ENCODE peak calls at places on chromosomes 2 and 18, in ten cellular contexts. J is GM12891, E is OCI-M1, V is keratinocyte, G is amniotic stem cell, D is 8988T, I is HS-5, Z is B cell, C is heart right ventricle, O is psoas muscle. B is an unnamed sample.

GRCh38 chr2:224083631-224084030 is 44.5 kb upstream of the SERPINE2 start:
- DNase-seq in J (no peak), E (no peak), V (no peak), G (no peak), D (no peak), I (no peak), Z (no peak), C (no peak), O (no peak), B (no peak)

GRCh38 chr2:9168851-9169250 is 37.8 kb upstream of the ASAP2 start:
- DNase-seq in J (no peak), E (peak; percentile 33), V (no peak), G (no peak), D (no peak), I (no peak), Z (no peak), C (no peak), O (no peak), B (no peak)

GRCh38 chr2:36556847-36557246 is 41.1 kb downstream of the FEZ2 start:
- DNase-seq in J (no peak), E (no peak), V (no peak), G (peak; percentile 50), D (no peak), I (no peak), Z (no peak), C (no peak), O (no peak), B (peak; percentile 74)

GRCh38 chr2:229852565-229852964 is 69.2 kb downstream of the TRIP12 start:
- DNase-seq in J (peak; percentile 23), E (peak; percentile 89), V (no peak), G (no peak), D (no peak), I (peak; percentile 44), Z (peak; percentile 17), C (no peak), O (no peak), B (peak; percentile 24)

GRCh38 chr2:176643711-176644110 is 374.5 kb downstream of the MTX2 start:
- DNase-seq in J (no peak), E (no peak), V (no peak), G (no peak), D (no peak), I (no peak), Z (no peak), C (no peak), O (no peak), B (no peak)

GRCh38 chr18:70182548-70182947 is 22.9 kb downstream of the RTTN start:
- DNase-seq in J (no peak), E (no peak), V (no peak), G (no peak), D (no peak), I (peak; percentile 24), Z (no peak), C (no peak), O (no peak), B (no peak)

GRCh38 chr2:112056626-112056987 is 1.5 kb downstream of the TMEM87B start:
- DNase-seq in J (no peak), E (no peak), V (no peak), G (no peak), D (no peak), I (no peak), Z (no peak), C (no peak), O (no peak), B (no peak)

GRCh38 chr2:43818761-43819160 is 19.9 kb downstream of the ABCG5 start:
- DNase-seq in J (no peak), E (peak; percentile 89), V (no peak), G (no peak), D (no peak), I (no peak), Z (no peak), C (no peak), O (peak; percentile 21), B (no peak)

GRCh38 chr2:38997784-38998183 is 108.1 kb downstream of the ARHGEF33 start:
- DNase-seq in J (no peak), E (no peak), V (no peak), G (peak; percentile 92), D (no peak), I (peak; percentile 90), Z (no peak), C (no peak), O (no peak), B (peak; percentile 46)

GRCh38 chr2:168216351-168217005 is 30.9 kb downstream of the STK39 start:
- DNase-seq in J (no peak), E (no peak), V (no peak), G (no peak), D (no peak), I (no peak), Z (no peak), C (no peak), O (no peak), B (no peak)

GRCh38 chr18:77160515-77160914 is 27.9 kb upstream of the MBP start:
- DNase-seq in J (no peak), E (no peak), V (no peak), G (no peak), D (no peak), I (no peak), Z (peak; percentile 13), C (no peak), O (no peak), B (no peak)

GRCh38 chr2:73418343-73418742 is 32.7 kb downstream of the ALMS1 start:
- DNase-seq in J (no peak), E (no peak), V (no peak), G (no peak), D (no peak), I (no peak), Z (no peak), C (peak; percentile 68), O (peak; percentile 73), B (peak; percentile 38)

GRCh38 chr2:55418512-55419235 is 982 bp downstream of the CCDC88A start:
- DNase-seq in J (no peak), E (peak; percentile 71), V (no peak), G (no peak), D (no peak), I (no peak), Z (no peak), C (no peak), O (no peak), B (no peak)

GRCh38 chr2:235384624-235385023 is 109.2 kb upstream of the AGAP1 start:
- DNase-seq in J (no peak), E (no peak), V (no peak), G (no peak), D (no peak), I (no peak), Z (no peak), C (no peak), O (no peak), B (no peak)

GRCh38 chr2:190678444-190679162 is 29.7 kb downstream of the NAB1 start:
- DNase-seq in J (no peak), E (no peak), V (no peak), G (no peak), D (no peak), I (no peak), Z (no peak), C (no peak), O (no peak), B (no peak)

GRCh38 chr2:51013060-51013746 is 18.7 kb downstream of the NRXN1 start:
- DNase-seq in J (no peak), E (peak; percentile 50), V (no peak), G (no peak), D (no peak), I (no peak), Z (no peak), C (no peak), O (peak; percentile 12), B (no peak)

GRCh38 chr2:232779935-232780334 is 3.6 kb upstream of the KCNJ13 start:
- DNase-seq in J (no peak), E (no peak), V (no peak), G (no peak), D (no peak), I (no peak), Z (no peak), C (no peak), O (no peak), B (no peak)

GRCh38 chr2:95345066-95345414 is 47.9 kb downstream of the KCNIP3 start:
- DNase-seq in J (no peak), E (no peak), V (no peak), G (no peak), D (no peak), I (no peak), Z (no peak), C (no peak), O (no peak), B (no peak)

GRCh38 chr2:28507806-28508764 is 12.2 kb downstream of the PLB1 start:
- DNase-seq in J (no peak), E (peak; percentile 15), V (peak; percentile 90), G (no peak), D (no peak), I (no peak), Z (no peak), C (no peak), O (no peak), B (no peak)

GRCh38 chr2:200408428-200409311 is 101.2 kb downstream of the KCTD18 start:
- DNase-seq in J (no peak), E (peak; percentile 56), V (no peak), G (peak; percentile 55), D (peak; percentile 35), I (peak; percentile 86), Z (no peak), C (no peak), O (no peak), B (peak; percentile 59)

GRCh38 chr2:12606472-12607000 is 110.2 kb upstream of the TRIB2 start:
- DNase-seq in J (no peak), E (no peak), V (no peak), G (peak; percentile 20), D (no peak), I (no peak), Z (no peak), C (no peak), O (no peak), B (peak; percentile 28)

GRCh38 chr2:212414699-212415309 is 123.8 kb downstream of the ERBB4 start:
- DNase-seq in J (no peak), E (no peak), V (no peak), G (no peak), D (no peak), I (no peak), Z (no peak), C (no peak), O (no peak), B (peak; percentile 26)

GRCh38 chr2:236172866-236173733 is 4.9 kb upstream of the GBX2 start:
- DNase-seq in J (no peak), E (no peak), V (no peak), G (no peak), D (no peak), I (no peak), Z (no peak), C (no peak), O (no peak), B (no peak)

GRCh38 chr2:17545680-17546613 is 5.5 kb downstream of the VSNL1 start:
- DNase-seq in J (no peak), E (no peak), V (no peak), G (no peak), D (no peak), I (no peak), Z (no peak), C (no peak), O (no peak), B (no peak)

GRCh38 chr18:73980289-73980979 is 167.2 kb downstream of the FBXO15 start:
- DNase-seq in J (no peak), E (peak; percentile 10), V (no peak), G (no peak), D (no peak), I (no peak), Z (no peak), C (no peak), O (no peak), B (no peak)